ENCODE peak calls at places on chromosomes 4 and X, in five cellular contexts. U, I, N, X and S are unnamed samples.

GRCh38 chr4:157776930-157777329 is 395.9 kb downstream of the GASK1B start:
- DNase-seq in U (no peak), I (no peak), N (no peak), X (no peak), S (no peak)

GRCh38 chr4:84177831-84178230 is 321.3 kb downstream of the NKX6-1 start:
- DNase-seq in U (no peak), I (no peak), N (no peak), X (no peak), S (no peak)

GRCh38 chrX:9390693-9391368 is 74.0 kb upstream of the TBL1X start:
- DNase-seq in U (no peak), I (no peak), N (no peak), X (no peak), S (no peak)

GRCh38 chrX:24259544-24260240 is 54.2 kb downstream of the SUPT20HL2 start:
- DNase-seq in U (no peak), I (peak), N (peak), X (no peak), S (no peak)

GRCh38 chr4:109395694-109396093 is 37.9 kb upstream of the SEC24B start:
- DNase-seq in U (no peak), I (peak), N (no peak), X (no peak), S (no peak)

GRCh38 chr4:102678695-102679335 is 82.0 kb downstream of the MANBA start:
- DNase-seq in U (no peak), I (no peak), N (no peak), X (no peak), S (no peak)

GRCh38 chr4:126386512-126386911 is 1071.8 kb downstream of the FAT4 start:
- DNase-seq in U (no peak), I (no peak), N (no peak), X (no peak), S (no peak)

GRCh38 chr4:147518846-147519767 is 38.2 kb downstream of the EDNRA start:
- DNase-seq in U (no peak), I (peak), N (peak), X (no peak), S (no peak)

GRCh38 chrX:68631331-68631730 is 16.1 kb upstream of the STARD8 start:
- DNase-seq in U (no peak), I (no peak), N (no peak), X (no peak), S (no peak)